ENCODE peak calls at places on chromosomes 5 and 9, in seven cellular contexts. H is choroid plexus epithelial cell, F is WTC11, N is Calu3, X is cardiac fibroblast, O is hepatocyte, D is brain microvascular endothelial cell. Q is an unnamed sample.

GRCh38 chr5:14937277-14937676 is 65.7 kb upstream of the ANKH start:
- DNase-seq in X (no peak), H (no peak), N (no peak), O (no peak), F (no peak), D (no peak), Q (no peak)

GRCh38 chr9:110308504-110309109 is 29.1 kb downstream of the TXNDC8 start:
- DNase-seq in X (no peak), O (no peak), N (no peak), F (no peak), D (no peak), H (no peak), Q (no peak)

GRCh38 chr9:137423810-137424291 is 658 bp downstream of the NOXA1 start:
- DNase-seq in H (no peak), X (no peak), O (peak; percentile 80), N (peak; percentile 83), F (peak; percentile 27), D (no peak), Q (peak; percentile 56)

GRCh38 chr9:21681641-21682040 is 120.8 kb upstream of the MTAP start:
- DNase-seq in O (no peak), N (no peak), D (peak; percentile 25), H (peak; percentile 79), X (peak; percentile 69), F (no peak), Q (no peak)

GRCh38 chr9:68739631-68740174 is 34.7 kb downstream of the PIP5K1B start:
- DNase-seq in O (peak; percentile 42), H (peak; percentile 2), N (peak; percentile 53), X (peak; percentile 20), D (no peak), F (no peak), Q (peak; percentile 41)

GRCh38 chr5:17966636-17967402 is 332.6 kb downstream of the TAF11L14 start:
- DNase-seq in H (no peak), X (no peak), D (no peak), O (no peak), F (peak; percentile 10), N (no peak), Q (no peak)

GRCh38 chr9:36745977-36746376 is 173.3 kb downstream of the MELK start:
- DNase-seq in H (no peak), F (no peak), X (no peak), N (no peak), D (no peak), O (no peak), Q (no peak)

GRCh38 chr9:117407436-117408022 is 7.3 kb downstream of the ASTN2 start:
- DNase-seq in O (no peak), N (no peak), X (no peak), F (no peak), H (no peak), D (no peak), Q (no peak)

GRCh38 chr9:27340876-27341540 is 44.1 kb upstream of the EQTN start:
- DNase-seq in X (no peak), O (no peak), D (no peak), H (peak; percentile 28), N (no peak), F (no peak), Q (no peak)

GRCh38 chr9:37972346-37972745 is 68.4 kb upstream of the SLC25A51 start:
- DNase-seq in N (no peak), X (peak; percentile 61), F (no peak), O (peak; percentile 76), H (peak; percentile 57), D (no peak), Q (peak; percentile 48)
- TF ChIP-seq CTCF in N (no peak), X (peak; percentile 38), F (no peak), O (peak; percentile 29), H (peak; percentile 56), D (peak; percentile 57), Q (peak; percentile 34)

GRCh38 chr9:99352786-99353185 is 130.7 kb downstream of the SEC61B start:
- DNase-seq in D (no peak), H (peak; percentile 41), F (no peak), N (no peak), O (no peak), X (no peak), Q (no peak)
- TF ChIP-seq CTCF in D (no peak), H (no peak), F (no peak), N (no peak), O (no peak), X (no peak), Q (no peak)

DNA sequence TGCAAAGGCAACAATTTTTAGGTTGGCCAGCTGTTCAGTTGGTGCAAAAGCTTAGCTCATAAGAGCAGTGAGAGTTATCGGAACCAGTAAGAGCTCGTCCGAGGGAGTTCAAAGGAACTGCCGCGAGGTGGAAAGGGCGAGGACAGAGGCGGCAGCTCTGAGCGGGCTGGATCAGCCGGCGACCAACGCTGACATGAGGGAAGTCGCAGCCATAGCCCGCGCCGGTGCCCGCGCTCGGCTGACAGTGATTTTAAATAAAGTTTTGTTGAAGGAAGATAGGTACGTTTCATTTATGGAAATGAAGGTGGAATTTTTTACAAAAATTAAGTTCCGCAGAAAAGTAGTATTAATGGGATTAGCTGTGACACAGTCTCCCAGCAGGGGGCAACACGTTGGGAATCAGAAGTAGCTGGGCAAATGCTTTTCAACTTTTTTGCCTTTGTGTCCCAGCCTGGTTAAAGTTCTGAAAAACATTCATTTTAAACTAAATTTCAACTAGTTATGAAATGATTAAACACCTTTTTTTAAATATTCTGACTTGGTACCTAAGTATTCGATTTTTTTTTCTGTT is 43.2 kb downstream of the FBXO4 start:
- DNase-seq in D (no peak), X (no peak), H (no peak), O (no peak), N (no peak), F (no peak), Q (no peak)
- TF ChIP-seq CTCF in D (peak; percentile 44), X (peak; percentile 25), H (no peak), O (no peak), N (no peak), F (no peak), Q (peak; percentile 24)

GRCh38 chr5:139391570-139392323 is 2.0 kb upstream of the MZB1 start:
- DNase-seq in F (no peak), H (no peak), N (peak; percentile 35), X (no peak), D (no peak), O (no peak), Q (no peak)

GRCh38 chr5:139392324-139392677 is 2.6 kb upstream of the MZB1 start:
- DNase-seq in D (no peak), X (no peak), N (no peak), F (no peak), H (no peak), O (no peak), Q (no peak)

GRCh38 chr5:139394123-139394653 is 716 bp downstream of the PROB1 start:
- DNase-seq in N (no peak), D (no peak), O (peak; percentile 77), F (peak; percentile 57), H (peak; percentile 59), X (peak; percentile 35), Q (no peak)

GRCh38 chr5:139393497-139394122 is 1.3 kb downstream of the PROB1 start:
- DNase-seq in X (no peak), D (no peak), O (no peak), H (no peak), F (peak; percentile 52), N (no peak), Q (no peak)

DNA sequence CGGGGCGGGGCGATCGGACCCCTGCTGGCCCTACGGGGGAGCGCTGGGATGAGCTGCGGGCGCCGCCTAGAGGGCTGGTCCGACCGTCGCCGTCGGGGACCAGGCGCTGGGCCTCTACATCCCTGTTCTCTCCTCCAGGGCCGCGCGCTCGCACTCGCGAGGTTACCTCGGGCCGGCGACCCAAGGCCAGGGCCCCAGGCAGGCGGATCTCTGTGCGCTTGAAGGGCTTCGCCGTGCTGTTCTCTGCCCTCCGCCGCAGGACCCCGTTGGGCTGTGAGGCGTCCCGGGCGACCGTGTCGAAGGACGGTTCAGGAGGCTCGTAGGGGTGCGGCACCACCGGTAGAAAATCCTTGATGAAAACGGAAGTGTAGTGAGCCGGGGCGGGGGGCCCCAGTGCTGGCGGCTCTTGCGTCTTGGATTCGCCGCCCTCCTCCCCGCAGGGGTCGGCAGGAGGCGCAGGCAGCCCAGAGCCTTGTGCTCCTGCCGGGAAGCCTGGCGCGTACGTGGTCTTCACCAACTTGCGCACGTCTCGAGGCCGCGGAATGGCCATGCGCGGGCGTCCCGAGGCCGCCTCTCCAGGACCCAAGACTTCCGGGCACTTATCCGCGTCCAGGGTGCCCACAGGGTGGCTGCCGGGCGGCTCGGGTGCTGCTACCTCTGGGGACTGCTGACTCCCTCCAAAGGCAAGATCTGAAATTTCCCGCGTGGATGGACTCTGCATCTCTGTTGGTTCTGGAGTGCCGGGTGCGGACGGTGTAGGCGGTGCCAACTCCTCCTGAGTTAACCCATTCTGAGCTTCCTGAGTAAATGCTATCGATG is 2.0 kb downstream of the PROB1 start:
- DNase-seq in X (peak; percentile 56), H (peak; percentile 76), F (peak; percentile 88), D (peak; percentile 38), O (peak; percentile 80), N (peak; percentile 93), Q (peak; percentile 89)
- TF ChIP-seq CTCF in X (peak; percentile 34), H (peak; percentile 64), F (no peak), D (peak; percentile 73), O (peak; percentile 55), N (peak; percentile 94), Q (peak; percentile 94)

DNA sequence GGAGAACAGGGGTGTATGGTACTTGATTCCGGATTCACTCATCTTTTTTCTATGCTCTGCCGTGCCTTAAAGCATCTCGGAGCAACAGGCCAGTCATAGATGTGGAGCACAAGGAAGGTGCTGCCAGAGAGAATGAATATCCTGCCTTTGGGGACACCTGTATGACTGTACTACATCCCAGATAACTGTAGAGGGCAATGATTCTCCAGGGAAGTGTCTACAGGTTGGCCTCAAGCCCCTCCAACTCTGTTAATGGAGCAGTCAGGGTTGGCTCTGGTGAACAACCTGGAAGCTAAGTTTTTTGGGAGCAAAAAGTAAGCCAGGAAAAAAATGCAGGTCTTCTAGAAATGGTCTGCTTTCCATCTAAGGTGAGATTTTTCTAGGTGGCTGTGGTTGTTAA is 71.0 kb downstream of the NREP start:
- DNase-seq in O (no peak), D (no peak), F (peak; percentile 15), X (no peak), H (peak; percentile 31), N (no peak), Q (no peak)
- TF ChIP-seq CTCF in O (peak; percentile 17), D (peak; percentile 26), F (no peak), X (no peak), H (peak; percentile 38), N (peak; percentile 39), Q (peak; percentile 29)

GRCh38 chr9:90059436-90059835 is 454.6 kb downstream of the GADD45G start:
- DNase-seq in F (no peak), X (no peak), H (no peak), D (no peak), N (no peak), O (no peak), Q (no peak)

GRCh38 chr9:90060256-90060655 is 455.4 kb downstream of the GADD45G start:
- DNase-seq in X (no peak), O (no peak), F (no peak), D (no peak), N (no peak), H (no peak), Q (no peak)

GRCh38 chr9:90062982-90063381 is 458.2 kb downstream of the GADD45G start:
- DNase-seq in H (no peak), N (no peak), X (no peak), F (no peak), D (no peak), O (no peak), Q (no peak)

GRCh38 chr9:90058364-90058763 is 453.6 kb downstream of the GADD45G start:
- DNase-seq in N (no peak), X (no peak), O (no peak), F (no peak), H (no peak), D (no peak), Q (no peak)

GRCh38 chr9:90061187-90061586 is 456.4 kb downstream of the GADD45G start:
- DNase-seq in N (no peak), X (no peak), O (no peak), H (no peak), F (no peak), D (no peak), Q (no peak)
- TF ChIP-seq CTCF in N (no peak), X (no peak), O (no peak), H (no peak), F (no peak), D (no peak), Q (no peak)